ENCODE peak calls at places on chromosomes 5 and 9, in nine cellular contexts. R is OCI-LY7, H is PC-3, C is MM.1S, J is HCT116, P is hepatocyte, X is neural progenitor cell, Z is GM23338, Y is SK-N-SH. F is an unnamed sample.

GRCh38 chr9:114098021-114098659 is 952 bp downstream of the KIF12 start:
- DNase-seq in X (peak; percentile 80), R (no peak), Z (peak; percentile 90), C (no peak), J (peak; percentile 23), P (peak; percentile 84), Y (peak; percentile 87), H (peak; percentile 39), F (peak; percentile 37)

GRCh38 chr9:116323571-116323970 is 170.0 kb downstream of the PAPPA start:
- DNase-seq in H (peak; percentile 29), P (no peak), R (no peak), Z (no peak), Y (no peak), J (no peak), X (no peak), C (no peak), F (no peak)

GRCh38 chr5:109567374-109568044 is 122.2 kb upstream of the MAN2A1 start:
- DNase-seq in Y (no peak), J (no peak), C (no peak), R (no peak), P (peak; percentile 23), Z (no peak), H (no peak), X (no peak), F (peak; percentile 63)

GRCh38 chr5:85225388-85225787 is 840.7 kb upstream of the EDIL3 start:
- DNase-seq in H (no peak), J (no peak), C (no peak), X (no peak), P (no peak), Y (no peak), R (no peak), Z (no peak), F (no peak)

GRCh38 chr5:113276001-113276400 is 158.8 kb downstream of the TSSK1B start:
- DNase-seq in Y (no peak), C (no peak), H (no peak), X (peak; percentile 47), P (peak; percentile 11), J (no peak), Z (peak; percentile 39), R (no peak), F (no peak)

GRCh38 chr5:92364986-92365550 is 982.0 kb upstream of the ARRDC3 start:
- DNase-seq in Z (no peak), C (no peak), P (no peak), H (no peak), Y (no peak), X (no peak), R (no peak), J (no peak), F (peak; percentile 71)

GRCh38 chr9:35811364-35812024 is 568 bp downstream of the SPAG8 start:
- DNase-seq in R (no peak), P (no peak), Y (no peak), H (no peak), C (no peak), X (no peak), Z (no peak), J (no peak), F (peak; percentile 52)

GRCh38 chr9:89796606-89797005 is 191.8 kb downstream of the GADD45G start:
- DNase-seq in C (no peak), R (no peak), P (no peak), X (no peak), J (no peak), Z (no peak), Y (no peak), H (no peak), F (no peak)

GRCh38 chr5:149581192-149581861 is at the start of gene ARHGEF37:
- DNase-seq in Y (peak; percentile 87), Z (peak; percentile 71), X (peak; percentile 63), H (peak; percentile 81), P (peak; percentile 77), C (no peak), J (peak; percentile 33), R (no peak), F (peak; percentile 74)

GRCh38 chr9:4301971-4302427 is 2.1 kb upstream of the GLIS3 start:
- DNase-seq in Z (no peak), Y (no peak), R (no peak), C (no peak), X (no peak), J (no peak), P (peak; percentile 75), H (peak; percentile 87), F (peak; percentile 99)

GRCh38 chr9:93586290-93587057 is 10.1 kb downstream of the PHF2 start:
- DNase-seq in C (no peak), Z (no peak), Y (no peak), R (no peak), H (no peak), X (no peak), J (no peak), P (no peak), F (peak; percentile 18)

GRCh38 chr9:16516887-16517286 is 353.6 kb downstream of the BNC2 start:
- DNase-seq in R (no peak), C (no peak), H (no peak), Z (no peak), P (no peak), Y (no peak), J (no peak), X (no peak), F (peak; percentile 64)

GRCh38 chr9:7770102-7770501 is 29.5 kb downstream of the DMAC1 start:
- DNase-seq in X (no peak), P (no peak), H (no peak), R (no peak), Z (no peak), Y (no peak), J (no peak), C (no peak), F (no peak)

GRCh38 chr9:111163738-111164399 is 125.6 kb upstream of the LPAR1 start:
- DNase-seq in R (no peak), X (no peak), J (no peak), P (no peak), Y (no peak), C (no peak), H (no peak), Z (no peak), F (peak; percentile 31)

GRCh38 chr5:14264605-14265316 is 121.6 kb downstream of the TRIO start:
- DNase-seq in H (peak; percentile 99), R (peak; percentile 80), J (peak; percentile 71), X (peak; percentile 96), Z (peak; percentile 96), Y (peak; percentile 88), P (peak; percentile 96), C (peak; percentile 93), F (peak; percentile 98)

GRCh38 chr9:113787871-113788270 is 88.2 kb upstream of the ZNF618 start:
- DNase-seq in P (no peak), C (no peak), Z (peak; percentile 37), Y (no peak), R (no peak), J (no peak), X (peak; percentile 56), H (no peak), F (no peak)

GRCh38 chr9:120692901-120693573 is 21.2 kb downstream of the MEGF9 start:
- DNase-seq in X (no peak), Y (no peak), J (no peak), R (peak; percentile 8), H (no peak), P (no peak), Z (peak; percentile 44), C (no peak), F (peak; percentile 57)
- H3K4me2 ChIP-seq in X (peak overlapping the region; percentile 53), Y (peak overlapping the region; percentile 12), J (no peak overlapping the region), R (no peak overlapping the region), H (peak overlapping the region; percentile 26), P (no peak overlapping the region), Z (no peak overlapping the region), C (no peak overlapping the region), F (no peak overlapping the region)

GRCh38 chr9:85112933-85113418 is 443.4 kb downstream of the NTRK2 start:
- DNase-seq in P (peak; percentile 15), C (no peak), Y (no peak), H (no peak), Z (no peak), J (no peak), R (no peak), X (no peak), F (no peak)

GRCh38 chr9:85112376-85112775 is 442.8 kb downstream of the NTRK2 start:
- DNase-seq in Y (no peak), P (no peak), J (no peak), R (no peak), H (no peak), X (no peak), C (no peak), Z (no peak), F (no peak)

GRCh38 chr9:85117831-85118230 is 448.3 kb downstream of the NTRK2 start:
- DNase-seq in Y (no peak), J (no peak), X (no peak), R (no peak), H (peak; percentile 18), P (no peak), Z (no peak), C (no peak), F (no peak)

GRCh38 chr9:85114799-85115198 is 445.3 kb downstream of the NTRK2 start:
- DNase-seq in C (no peak), J (no peak), Z (no peak), H (no peak), P (no peak), X (no peak), R (no peak), Y (no peak), F (no peak)

DNA sequence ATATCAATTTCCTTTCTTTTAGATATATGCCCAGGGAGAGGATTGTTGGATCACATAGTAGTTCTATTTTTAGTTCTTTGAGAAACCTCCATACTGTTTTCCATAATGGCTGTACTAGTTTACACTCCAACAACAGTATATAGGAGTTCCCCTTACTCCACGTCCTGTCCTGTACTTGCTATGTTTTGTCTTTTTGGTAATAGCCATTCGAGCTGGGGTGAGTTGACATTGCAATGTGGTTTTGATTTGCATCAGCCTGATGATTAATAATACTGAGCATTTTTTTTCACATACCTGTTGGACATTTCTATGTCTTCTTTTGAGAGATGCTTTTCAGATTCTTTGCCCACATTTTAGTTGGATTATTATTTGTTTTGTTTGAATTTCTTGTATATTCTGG is 445.9 kb downstream of the NTRK2 start:
- DNase-seq in C (no peak), H (no peak), J (no peak), Z (no peak), P (no peak), R (no peak), X (no peak), Y (no peak), F (no peak)
- H3K27ac ChIP-seq in C (no peak overlapping the region), H (no peak overlapping the region), J (no peak overlapping the region), Z (no peak overlapping the region), P (no peak overlapping the region), R (no peak overlapping the region), X (no peak overlapping the region), Y (no peak overlapping the region), F (no peak overlapping the region)

GRCh38 chr5:171484460-171484899 is 65.0 kb downstream of the FGF18 start:
- DNase-seq in P (no peak), J (peak; percentile 10), Z (peak; percentile 54), X (no peak), H (peak; percentile 50), Y (peak; percentile 82), C (peak; percentile 22), R (peak; percentile 29), F (peak; percentile 44)
- TF ChIP-seq EZH2phosphoT487 in P (no peak), J (no peak), Z (no peak), X (no peak), H (no peak), Y (no peak), C (no peak), R (no peak), F (no peak)

DNA sequence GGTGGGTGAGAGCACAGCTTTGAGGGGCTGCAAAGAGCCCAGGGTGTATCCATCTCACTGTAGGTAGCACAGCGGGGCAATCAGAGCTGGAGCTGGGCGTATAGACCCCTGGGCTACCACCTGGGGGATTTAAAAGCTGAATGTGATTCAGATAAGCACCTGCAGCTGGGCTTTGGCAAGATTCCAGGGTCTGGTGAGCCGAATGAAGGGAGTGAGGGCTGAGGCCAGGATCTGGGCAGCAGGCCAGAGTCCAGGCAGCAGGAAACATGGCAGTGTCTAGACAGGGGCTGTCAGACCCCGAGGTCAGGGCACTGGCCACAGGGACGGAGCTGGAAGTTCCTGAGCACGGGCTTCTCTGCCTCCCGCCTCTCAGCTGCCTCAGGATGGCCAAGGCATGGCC is 8.7 kb downstream of the ASS1 start:
- DNase-seq in P (peak; percentile 68), X (no peak), C (no peak), H (peak; percentile 24), R (no peak), J (no peak), Y (peak; percentile 95), Z (no peak), F (no peak)
- H3K4me2 ChIP-seq in P (no peak overlapping the region), X (no peak overlapping the region), C (no peak overlapping the region), H (no peak overlapping the region), R (no peak overlapping the region), J (no peak overlapping the region), Y (no peak overlapping the region), Z (no peak overlapping the region), F (no peak overlapping the region)

F was measured in GM23248.